ENCODE peak calls at places on chromosomes 4 and X, in seven cellular contexts. D, P, C, L, A, F and X are unnamed samples.
A peak's percentile ranks its signal among the peaks of the same experiment; 100 is the strongest.

GRCh38 chrX:133468081-133468480 is 52.8 kb upstream of the GPC4 start:
- DNase-seq in L (no peak), P (no peak), A (no peak), F (no peak), D (no peak), C (no peak), X (no peak)

GRCh38 chr4:112509243-112510190 is 6.5 kb downstream of the NEUROG2 start:
- DNase-seq in L (no peak), P (no peak), F (no peak), D (no peak), A (no peak), C (no peak), X (peak; percentile 78)

GRCh38 chr4:117783716-117784115 is 250.6 kb upstream of the NDST3 start:
- DNase-seq in C (peak; percentile 38), F (no peak), P (no peak), A (no peak), D (no peak), L (no peak), X (no peak)

GRCh38 chrX:130139474-130140201 is 26.0 kb downstream of the AIFM1 start:
- DNase-seq in C (no peak), F (no peak), P (no peak), L (no peak), D (no peak), A (no peak), X (peak; percentile 76)

GRCh38 chrX:112048707-112049106 is 33.9 kb downstream of the TRPC5 start:
- DNase-seq in F (no peak), C (no peak), L (no peak), D (no peak), P (no peak), A (no peak), X (no peak)

GRCh38 chr4:103994059-103994458 is 274.3 kb upstream of the TACR3 start:
- DNase-seq in C (no peak), A (peak; percentile 43), L (no peak), P (no peak), D (no peak), F (no peak), X (no peak)

GRCh38 chr4:26583538-26583864 is 383 bp upstream of the TBC1D19 start:
- DNase-seq in F (no peak), L (no peak), C (no peak), A (no peak), P (no peak), D (no peak), X (no peak)

GRCh38 chr4:25790024-25790423 is 72.8 kb downstream of the SEL1L3 start:
- DNase-seq in L (no peak), D (no peak), F (no peak), A (no peak), C (no peak), P (no peak), X (no peak)

GRCh38 chr4:124526321-124526720 is 186.2 kb downstream of the ANKRD50 start:
- DNase-seq in D (no peak), A (no peak), P (no peak), F (no peak), C (peak; percentile 40), L (no peak), X (no peak)

GRCh38 chr4:156293657-156294297 is 340.1 kb upstream of the CTSO start:
- DNase-seq in C (peak; percentile 78), A (peak; percentile 83), F (no peak), L (no peak), D (no peak), P (no peak), X (no peak)

GRCh38 chr4:135050086-135050717 is 848.6 kb upstream of the PABPC4L start:
- DNase-seq in C (peak; percentile 36), D (no peak), L (no peak), F (no peak), A (no peak), P (no peak), X (no peak)

GRCh38 chrX:72609313-72609712 is 36.7 kb upstream of the HDAC8 start:
- DNase-seq in A (no peak), P (no peak), C (peak; percentile 2), F (no peak), D (no peak), L (no peak), X (no peak)

GRCh38 chrX:42577936-42578335 is 200.0 kb downstream of the PPP1R2C start:
- DNase-seq in D (no peak), P (no peak), C (no peak), L (no peak), A (no peak), F (no peak), X (no peak)

GRCh38 chrX:39907964-39908616 is 189.7 kb downstream of the BCOR start:
- DNase-seq in A (peak; percentile 54), P (peak; percentile 78), F (peak; percentile 54), C (peak; percentile 87), D (peak; percentile 28), L (no peak), X (peak; percentile 82)

GRCh38 chr4:132001542-132001941 is 1147.6 kb upstream of the PCDH10 start:
- DNase-seq in D (no peak), P (no peak), A (no peak), F (no peak), C (peak; percentile 41), L (no peak), X (no peak)

GRCh38 chrX:107574054-107574683 is 54.1 kb upstream of the PRPS1 start:
- DNase-seq in A (no peak), C (peak; percentile 60), L (no peak), F (no peak), P (no peak), D (no peak), X (no peak)

GRCh38 chrX:106802388-106803275 is at the start of gene TBC1D8B:
- DNase-seq in L (no peak), A (peak; percentile 89), P (peak; percentile 73), F (peak; percentile 57), C (peak; percentile 91), D (peak; percentile 88), X (peak; percentile 87)

GRCh38 chrX:78375894-78376293 is 48.5 kb upstream of the CYSLTR1 start:
- DNase-seq in D (no peak), F (no peak), L (no peak), P (no peak), C (no peak), A (peak; percentile 54), X (no peak)

GRCh38 chrX:116462843-116463242 is at the start of gene CT83:
- DNase-seq in F (no peak), A (no peak), L (no peak), P (no peak), D (no peak), C (no peak), X (no peak)

GRCh38 chrX:96480081-96480480 is 204.6 kb upstream of the DIAPH2 start:
- DNase-seq in A (no peak), D (no peak), C (peak; percentile 32), F (no peak), P (no peak), L (no peak), X (no peak)

GRCh38 chr4:139461022-139461421 is 7.1 kb downstream of the RAB33B start:
- DNase-seq in D (no peak), A (peak; percentile 9), P (no peak), F (no peak), C (no peak), L (no peak), X (peak; percentile 82)

GRCh38 chr4:179097741-179098140 is 1655.5 kb upstream of the AGA start:
- DNase-seq in D (no peak), L (no peak), C (peak; percentile 56), F (no peak), P (no peak), A (peak; percentile 14), X (peak; percentile 78)

GRCh38 chr4:92830771-92831170 is 527.0 kb downstream of the GRID2 start:
- DNase-seq in P (no peak), L (no peak), D (no peak), A (no peak), C (no peak), F (no peak), X (no peak)

GRCh38 chr4:8182858-8183725 is 16.0 kb upstream of the SH3TC1 start:
- DNase-seq in L (no peak), C (peak; percentile 55), P (peak; percentile 84), D (no peak), F (peak; percentile 94), A (peak; percentile 19), X (no peak)

GRCh38 chr4:67928547-67928946 is 34.7 kb downstream of the TMPRSS11A start:
- DNase-seq in D (no peak), F (no peak), A (no peak), P (no peak), L (no peak), C (no peak), X (peak; percentile 53)

GRCh38 chr4:25466966-25467697 is 90.1 kb downstream of the ANAPC4 start:
- DNase-seq in L (no peak), A (no peak), D (no peak), F (no peak), C (no peak), P (no peak), X (no peak)

DNA sequence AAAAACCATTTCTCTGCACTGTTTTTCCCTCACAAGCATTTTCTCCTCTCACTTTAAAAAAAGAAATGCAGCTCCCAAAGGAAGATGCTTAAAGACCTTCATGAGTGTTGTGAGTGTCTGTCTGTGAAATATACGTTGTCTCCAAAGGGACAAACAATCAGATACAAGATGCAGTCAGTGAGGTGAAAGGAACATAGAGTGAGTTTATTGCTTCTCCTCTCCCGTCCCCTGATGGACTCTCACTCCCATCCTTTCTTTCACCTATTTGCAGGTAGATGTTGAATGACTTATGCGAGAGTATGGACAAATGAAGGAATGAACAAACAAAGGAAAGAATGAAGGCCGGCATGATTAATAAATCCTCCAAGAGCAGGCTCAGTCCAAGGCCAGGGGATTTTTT is 561.2 kb upstream of the DIPK2B start:
- DNase-seq in F (no peak), L (no peak), P (no peak), D (no peak), C (no peak), A (no peak), X (no peak)
- H3K4me1 ChIP-seq in F (no peaks in the 10 kb centered on the region), L (peaks cover 42% of the 10 kb centered on the region), P (peaks cover 25% of the 10 kb centered on the region), D (peaks cover 31% of the 10 kb centered on the region), C (peaks cover 47% of the 10 kb centered on the region), A (peaks cover 19% of the 10 kb centered on the region), X (no peaks in the 10 kb centered on the region)

GRCh38 chr4:184392321-184392720 is 82.0 kb downstream of the IRF2 start:
- DNase-seq in L (no peak), D (no peak), P (no peak), C (no peak), A (no peak), F (no peak), X (no peak)
- H3K4me1 ChIP-seq in L (no peaks in the 10 kb centered on the region), D (no peaks in the 10 kb centered on the region), P (peaks cover 31% of the 10 kb centered on the region), C (peaks cover 50% of the 10 kb centered on the region), A (peaks cover 7% of the 10 kb centered on the region), F (peaks cover 10% of the 10 kb centered on the region), X (no peaks in the 10 kb centered on the region)

DNA sequence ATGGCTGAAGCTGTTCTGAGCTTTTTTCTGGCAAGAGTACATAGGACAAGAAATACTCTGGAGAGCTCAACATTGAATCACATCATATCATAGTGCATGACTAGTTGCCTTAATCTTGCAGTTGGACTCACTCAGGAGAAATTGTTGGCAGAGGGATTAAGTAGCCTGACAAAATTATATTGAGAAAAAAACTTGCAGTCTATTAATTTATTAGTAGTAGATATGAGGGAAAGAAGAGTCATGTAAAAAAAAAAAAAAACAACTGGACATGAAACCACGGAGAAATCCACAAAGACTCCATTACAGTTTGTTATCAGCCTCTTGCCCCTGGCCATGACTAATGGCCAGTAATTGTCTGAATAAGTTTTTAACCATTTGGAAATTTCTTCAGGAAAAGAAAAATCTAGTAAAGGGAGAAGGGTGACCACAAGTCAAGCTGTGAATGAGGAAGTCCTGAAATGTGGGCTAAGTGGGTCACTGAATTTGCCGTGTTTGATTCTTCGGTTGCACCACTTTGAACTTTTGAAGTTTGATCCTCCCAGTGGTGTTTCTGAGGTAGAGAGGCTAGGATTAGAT is 45.6 kb downstream of the FHL1 start:
- DNase-seq in F (no peak), L (no peak), P (no peak), D (no peak), C (peak; percentile 48), A (no peak), X (no peak)
- H3K4me1 ChIP-seq in F (peaks cover 22% of the 10 kb centered on the region), L (peaks cover 18% of the 10 kb centered on the region), P (peaks cover 36% of the 10 kb centered on the region), D (no peaks in the 10 kb centered on the region), C (peaks cover 61% of the 10 kb centered on the region), A (no peaks in the 10 kb centered on the region), X (no peaks in the 10 kb centered on the region)

GRCh38 chr4:77074961-77075855 is 581 bp downstream of the CCNI start:
- DNase-seq in L (peak; percentile 77), D (no peak), P (peak; percentile 90), C (peak; percentile 76), A (peak; percentile 35), F (peak; percentile 78), X (peak; percentile 87)
- H3K4me1 ChIP-seq in L (peaks cover 56% of the 10 kb centered on the region), D (peaks cover 15% of the 10 kb centered on the region), P (peaks cover 36% of the 10 kb centered on the region), C (peaks cover 43% of the 10 kb centered on the region), A (peaks cover 11% of the 10 kb centered on the region), F (peaks cover 10% of the 10 kb centered on the region), X (peaks cover 8% of the 10 kb centered on the region)